ENCODE peak calls at places on chromosomes 13 and 19, in ten cellular contexts. One of them, this sample, is unnamed.
A peak's percentile ranks its signal among the peaks of the same experiment; 100 is the strongest.

GRCh38 chr19:11204943-11205349 is 7.6 kb upstream of the KANK2 start:
- DNase-seq in EH: peak; percentile 21
- DNase-seq in amniotic stem cell: no peak
- DNase-seq in stimulated activated CD4-positive, alpha-beta T cell treated with anti-CD3 and anti-CD28 coated beads, Interleukin-1b, Interleukin-23, amount 100 ng/mL, for 4 hours: no peak
- DNase-seq in non-pigmented ciliary epithelial cell: no peak
- DNase-seq in AG09319: no peak
- DNase-seq in naive B cell: no peak
- DNase-seq in neuronal stem cell: no peak
- DNase-seq in fibroblast of mammary gland: no peak
- DNase-seq in thoracic aorta: no peak
- DNase-seq in this sample: no peak

GRCh38 chr13:30134578-30134977 is 172.8 kb downstream of the KATNAL1 start:
- DNase-seq in EH: no peak
- DNase-seq in amniotic stem cell: no peak
- DNase-seq in stimulated activated CD4-positive, alpha-beta T cell treated with anti-CD3 and anti-CD28 coated beads, Interleukin-1b, Interleukin-23, amount 100 ng/mL, for 4 hours: no peak
- DNase-seq in non-pigmented ciliary epithelial cell: no peak
- DNase-seq in AG09319: no peak
- DNase-seq in naive B cell: no peak
- DNase-seq in neuronal stem cell: no peak
- DNase-seq in fibroblast of mammary gland: no peak
- DNase-seq in thoracic aorta: no peak
- DNase-seq in this sample: no peak

GRCh38 chr19:56972291-56972914 is 131.9 kb upstream of the PEG3 start:
- DNase-seq in EH: no peak
- DNase-seq in amniotic stem cell: no peak
- DNase-seq in stimulated activated CD4-positive, alpha-beta T cell treated with anti-CD3 and anti-CD28 coated beads, Interleukin-1b, Interleukin-23, amount 100 ng/mL, for 4 hours: no peak
- DNase-seq in non-pigmented ciliary epithelial cell: no peak
- DNase-seq in AG09319: no peak
- DNase-seq in naive B cell: no peak
- DNase-seq in neuronal stem cell: no peak
- DNase-seq in fibroblast of mammary gland: no peak
- DNase-seq in thoracic aorta: no peak
- DNase-seq in this sample: no peak

GRCh38 chr19:35484637-35485036 is 5.6 kb downstream of the KRTDAP start:
- DNase-seq in EH: no peak
- DNase-seq in amniotic stem cell: no peak
- DNase-seq in stimulated activated CD4-positive, alpha-beta T cell treated with anti-CD3 and anti-CD28 coated beads, Interleukin-1b, Interleukin-23, amount 100 ng/mL, for 4 hours: no peak
- DNase-seq in non-pigmented ciliary epithelial cell: no peak
- DNase-seq in AG09319: no peak
- DNase-seq in naive B cell: peak; percentile 44
- DNase-seq in neuronal stem cell: no peak
- DNase-seq in fibroblast of mammary gland: no peak
- DNase-seq in thoracic aorta: no peak
- DNase-seq in this sample: no peak

GRCh38 chr19:31674503-31675186 is 325.4 kb upstream of the TSHZ3 start:
- DNase-seq in EH: peak; percentile 1
- DNase-seq in amniotic stem cell: no peak
- DNase-seq in stimulated activated CD4-positive, alpha-beta T cell treated with anti-CD3 and anti-CD28 coated beads, Interleukin-1b, Interleukin-23, amount 100 ng/mL, for 4 hours: no peak
- DNase-seq in non-pigmented ciliary epithelial cell: no peak
- DNase-seq in AG09319: no peak
- DNase-seq in naive B cell: no peak
- DNase-seq in neuronal stem cell: no peak
- DNase-seq in fibroblast of mammary gland: peak; percentile 45
- DNase-seq in thoracic aorta: no peak
- DNase-seq in this sample: no peak

GRCh38 chr19:3383121-3383722 is 16.8 kb downstream of the NFIC start:
- DNase-seq in EH: no peak
- DNase-seq in amniotic stem cell: no peak
- DNase-seq in stimulated activated CD4-positive, alpha-beta T cell treated with anti-CD3 and anti-CD28 coated beads, Interleukin-1b, Interleukin-23, amount 100 ng/mL, for 4 hours: no peak
- DNase-seq in non-pigmented ciliary epithelial cell: no peak
- DNase-seq in AG09319: no peak
- DNase-seq in naive B cell: no peak
- DNase-seq in neuronal stem cell: no peak
- DNase-seq in fibroblast of mammary gland: peak; percentile 58
- DNase-seq in thoracic aorta: no peak
- DNase-seq in this sample: no peak

GRCh38 chr19:48740705-48741030 is 258 bp upstream of the RASIP1 start:
- DNase-seq in EH: no peak
- DNase-seq in amniotic stem cell: no peak
- DNase-seq in stimulated activated CD4-positive, alpha-beta T cell treated with anti-CD3 and anti-CD28 coated beads, Interleukin-1b, Interleukin-23, amount 100 ng/mL, for 4 hours: no peak
- DNase-seq in non-pigmented ciliary epithelial cell: no peak
- DNase-seq in AG09319: no peak
- DNase-seq in naive B cell: no peak
- DNase-seq in neuronal stem cell: no peak
- DNase-seq in fibroblast of mammary gland: no peak
- DNase-seq in thoracic aorta: no peak
- DNase-seq in this sample: no peak

GRCh38 chr19:51821921-51822716 is 27.2 kb downstream of the FPR3 start:
- DNase-seq in EH: no peak
- DNase-seq in amniotic stem cell: no peak
- DNase-seq in stimulated activated CD4-positive, alpha-beta T cell treated with anti-CD3 and anti-CD28 coated beads, Interleukin-1b, Interleukin-23, amount 100 ng/mL, for 4 hours: no peak
- DNase-seq in non-pigmented ciliary epithelial cell: no peak
- DNase-seq in AG09319: no peak
- DNase-seq in naive B cell: no peak
- DNase-seq in neuronal stem cell: no peak
- DNase-seq in fibroblast of mammary gland: peak; percentile 50
- DNase-seq in thoracic aorta: no peak
- DNase-seq in this sample: no peak

GRCh38 chr13:34591801-34592454 is 350.1 kb upstream of the NBEA start:
- DNase-seq in EH: no peak
- DNase-seq in amniotic stem cell: no peak
- DNase-seq in stimulated activated CD4-positive, alpha-beta T cell treated with anti-CD3 and anti-CD28 coated beads, Interleukin-1b, Interleukin-23, amount 100 ng/mL, for 4 hours: no peak
- DNase-seq in non-pigmented ciliary epithelial cell: no peak
- DNase-seq in AG09319: no peak
- DNase-seq in naive B cell: no peak
- DNase-seq in neuronal stem cell: no peak
- DNase-seq in fibroblast of mammary gland: no peak
- DNase-seq in thoracic aorta: no peak
- DNase-seq in this sample: no peak

GRCh38 chr13:64527561-64527960 is 2702.6 kb downstream of the PCDH9 start:
- DNase-seq in EH: no peak
- DNase-seq in amniotic stem cell: no peak
- DNase-seq in stimulated activated CD4-positive, alpha-beta T cell treated with anti-CD3 and anti-CD28 coated beads, Interleukin-1b, Interleukin-23, amount 100 ng/mL, for 4 hours: no peak
- DNase-seq in non-pigmented ciliary epithelial cell: no peak
- DNase-seq in AG09319: no peak
- DNase-seq in naive B cell: no peak
- DNase-seq in neuronal stem cell: no peak
- DNase-seq in fibroblast of mammary gland: no peak
- DNase-seq in thoracic aorta: no peak
- DNase-seq in this sample: no peak

GRCh38 chr13:62767473-62767872 is 1351.8 kb upstream of the PCDH20 start:
- DNase-seq in EH: no peak
- DNase-seq in amniotic stem cell: no peak
- DNase-seq in stimulated activated CD4-positive, alpha-beta T cell treated with anti-CD3 and anti-CD28 coated beads, Interleukin-1b, Interleukin-23, amount 100 ng/mL, for 4 hours: no peak
- DNase-seq in non-pigmented ciliary epithelial cell: no peak
- DNase-seq in AG09319: no peak
- DNase-seq in naive B cell: no peak
- DNase-seq in neuronal stem cell: no peak
- DNase-seq in fibroblast of mammary gland: no peak
- DNase-seq in thoracic aorta: no peak
- DNase-seq in this sample: no peak

GRCh38 chr13:109655611-109656010 is 130.8 kb downstream of the IRS2 start:
- DNase-seq in EH: no peak
- DNase-seq in amniotic stem cell: no peak
- DNase-seq in stimulated activated CD4-positive, alpha-beta T cell treated with anti-CD3 and anti-CD28 coated beads, Interleukin-1b, Interleukin-23, amount 100 ng/mL, for 4 hours: no peak
- DNase-seq in non-pigmented ciliary epithelial cell: no peak
- DNase-seq in AG09319: no peak
- DNase-seq in naive B cell: no peak
- DNase-seq in neuronal stem cell: no peak
- DNase-seq in fibroblast of mammary gland: no peak
- DNase-seq in thoracic aorta: no peak
- DNase-seq in this sample: no peak

GRCh38 chr13:38636756-38637155 is 50.1 kb upstream of the FREM2 start:
- DNase-seq in EH: no peak
- DNase-seq in amniotic stem cell: no peak
- DNase-seq in stimulated activated CD4-positive, alpha-beta T cell treated with anti-CD3 and anti-CD28 coated beads, Interleukin-1b, Interleukin-23, amount 100 ng/mL, for 4 hours: no peak
- DNase-seq in non-pigmented ciliary epithelial cell: no peak
- DNase-seq in AG09319: no peak
- DNase-seq in naive B cell: no peak
- DNase-seq in neuronal stem cell: no peak
- DNase-seq in fibroblast of mammary gland: no peak
- DNase-seq in thoracic aorta: no peak
- DNase-seq in this sample: no peak

GRCh38 chr19:389246-389934 is 19.6 kb downstream of the C2CD4C start:
- DNase-seq in EH: no peak
- DNase-seq in amniotic stem cell: no peak
- DNase-seq in stimulated activated CD4-positive, alpha-beta T cell treated with anti-CD3 and anti-CD28 coated beads, Interleukin-1b, Interleukin-23, amount 100 ng/mL, for 4 hours: no peak
- DNase-seq in non-pigmented ciliary epithelial cell: no peak
- DNase-seq in AG09319: no peak
- DNase-seq in naive B cell: no peak
- DNase-seq in neuronal stem cell: no peak
- DNase-seq in fibroblast of mammary gland: no peak
- DNase-seq in thoracic aorta: no peak
- DNase-seq in this sample: peak; percentile 35

GRCh38 chr19:899363-900301 is 6.3 kb downstream of the RNU6-9 start:
- DNase-seq in EH: no peak
- DNase-seq in amniotic stem cell: no peak
- DNase-seq in stimulated activated CD4-positive, alpha-beta T cell treated with anti-CD3 and anti-CD28 coated beads, Interleukin-1b, Interleukin-23, amount 100 ng/mL, for 4 hours: no peak
- DNase-seq in non-pigmented ciliary epithelial cell: no peak
- DNase-seq in AG09319: no peak
- DNase-seq in naive B cell: no peak
- DNase-seq in neuronal stem cell: no peak
- DNase-seq in fibroblast of mammary gland: no peak
- DNase-seq in thoracic aorta: no peak
- DNase-seq in this sample: no peak

This sample was measured in CD8-positive, alpha-beta memory T cell.